ENCODE peak calls at places on chromosomes 12 and 14, in seven cellular contexts. S is HFFc6, Q is bronchial epithelial cell, R is brain microvascular endothelial cell, A is A549, T is PC-3, B is fibroblast of the aortic adventitia. P is an unnamed sample.

GRCh38 chr12:13252616-13253015 is 56.1 kb downstream of the EMP1 start:
- DNase-seq in S (no peak), Q (no peak), R (no peak), A (no peak), T (no peak), B (no peak), P (no peak)

GRCh38 chr12:111209779-111210178 is 159.1 kb downstream of the PHETA1 start:
- DNase-seq in S (no peak), Q (no peak), R (no peak), A (no peak), T (no peak), B (no peak), P (no peak)

GRCh38 chr14:91924871-91925726 is 22.4 kb downstream of the FBLN5 start:
- DNase-seq in S (no peak), Q (peak), R (no peak), A (no peak), T (no peak), B (peak), P (no peak)

GRCh38 chr12:3313066-3313465 is 177.9 kb upstream of the PRMT8 start:
- DNase-seq in S (peak), Q (peak), R (peak), A (no peak), T (peak), B (peak), P (no peak)

GRCh38 chr12:89895591-89895990 is 187.0 kb upstream of the ATP2B1 start:
- DNase-seq in S (no peak), Q (no peak), R (no peak), A (no peak), T (no peak), B (no peak), P (no peak)

GRCh38 chr12:67456281-67456918 is 187.2 kb downstream of the CAND1 start:
- DNase-seq in S (peak), Q (peak), R (peak), A (no peak), T (peak), B (peak), P (no peak)

GRCh38 chr14:95220663-95221231 is 63.4 kb upstream of the DICER1 start:
- DNase-seq in S (no peak), Q (no peak), R (peak), A (no peak), T (no peak), B (peak), P (no peak)

GRCh38 chr14:80084196-80084595 is 127.1 kb downstream of the DIO2 start:
- DNase-seq in S (no peak), Q (no peak), R (no peak), A (no peak), T (no peak), B (no peak), P (no peak)

GRCh38 chr14:32559048-32559447 is 229.9 kb downstream of the AKAP6 start:
- DNase-seq in S (peak), Q (peak), R (no peak), A (no peak), T (peak), B (peak), P (no peak)

GRCh38 chr12:118714051-118714460 is 267.3 kb upstream of the SRRM4 start:
- DNase-seq in S (no peak), Q (peak), R (no peak), A (peak), T (peak), B (no peak), P (no peak)

GRCh38 chr12:110001596-110001995 is 2.4 kb downstream of the ANKRD13A start:
- DNase-seq in S (peak), Q (peak), R (peak), A (no peak), T (peak), B (peak), P (no peak)

GRCh38 chr12:62866451-62867082 is 68.4 kb downstream of the PPM1H start:
- DNase-seq in S (peak), Q (peak), R (peak), A (peak), T (peak), B (peak), P (no peak)

DNA sequence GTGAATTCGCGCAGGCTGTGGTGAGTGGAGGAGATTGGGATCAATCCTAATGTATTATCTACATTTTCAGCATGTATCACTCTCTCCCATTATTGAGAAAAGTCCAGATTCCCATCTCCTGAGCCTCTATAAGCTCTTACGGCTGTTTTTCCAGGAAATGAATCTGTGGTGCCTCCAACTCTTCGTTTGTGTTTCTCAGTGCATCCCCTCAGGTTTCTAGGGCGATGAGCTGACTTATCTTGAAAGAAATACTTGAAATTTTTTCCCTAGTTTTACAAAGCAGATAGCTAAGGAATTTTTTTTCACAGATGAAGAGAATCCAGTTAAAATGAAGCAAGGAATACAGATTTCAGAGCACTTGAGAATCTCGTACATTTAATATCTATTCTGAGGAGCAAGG is 138.6 kb downstream of the BRMS1L start:
- DNase-seq in S (no peak), Q (no peak), R (no peak), A (no peak), T (no peak), B (no peak), P (no peak)
- TF ChIP-seq CTCF in S (no peak), Q (no peak), R (no peak), A (no peak), T (no peak), B (no peak), P (no peak)

GRCh38 chr12:14756331-14757143 is 46.7 kb downstream of the WBP11 start:
- DNase-seq in S (no peak), Q (no peak), R (no peak), A (peak), T (peak), B (no peak), P (peak)
- TF ChIP-seq CTCF in S (peak), Q (peak), R (peak), A (peak), T (peak), B (peak), P (peak)

DNA sequence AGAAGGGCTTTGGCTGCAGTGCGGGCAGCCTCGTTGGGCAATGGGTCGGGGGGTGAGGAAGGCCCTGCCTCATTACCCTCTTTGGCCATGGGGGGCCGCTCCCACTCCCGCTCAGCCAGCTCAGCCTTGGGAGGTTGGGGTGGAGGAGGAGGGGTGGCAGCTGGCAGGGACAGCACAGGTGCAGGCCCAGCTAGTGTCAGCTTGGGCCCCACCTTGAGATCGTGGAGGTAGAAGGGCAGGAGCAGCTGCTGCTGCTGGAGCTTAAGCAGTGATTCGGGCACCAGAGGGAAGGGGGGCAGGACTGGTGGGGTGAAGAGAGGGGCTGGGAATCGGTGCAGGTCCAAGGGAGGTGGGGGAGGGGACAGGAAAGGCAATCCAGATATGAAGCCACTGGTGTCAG is 26.0 kb downstream of the ZFHX2 start:
- DNase-seq in S (no peak), Q (no peak), R (no peak), A (no peak), T (no peak), B (no peak), P (no peak)
- TF ChIP-seq CTCF in S (no peak), Q (no peak), R (no peak), A (no peak), T (no peak), B (no peak), P (no peak)

DNA sequence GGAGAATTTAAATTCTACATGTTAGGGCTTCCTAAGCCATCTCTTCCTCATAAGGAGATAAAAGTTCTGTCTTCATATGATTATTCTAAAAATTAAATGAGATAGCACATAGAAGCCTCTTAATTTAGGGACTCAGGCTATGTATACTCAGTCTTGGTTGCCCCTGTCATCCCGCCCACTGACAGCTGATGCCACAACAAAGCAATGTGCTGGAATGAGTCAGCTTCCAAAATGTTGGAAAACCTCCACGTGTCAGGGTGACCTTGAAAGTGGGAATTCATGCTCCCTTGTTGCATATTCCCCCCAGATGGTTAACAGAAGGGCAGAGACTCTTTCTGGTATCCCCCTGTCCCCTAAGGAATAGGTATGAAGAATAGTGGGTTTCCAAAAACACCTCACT is 238.0 kb upstream of the DDHD1 start:
- DNase-seq in S (peak), Q (peak), R (peak), A (no peak), T (peak), B (peak), P (no peak)
- TF ChIP-seq CTCF in S (no peak), Q (no peak), R (no peak), A (no peak), T (no peak), B (no peak), P (no peak)

GRCh38 chr14:69669375-69669774 is 58.0 kb downstream of the SUSD6 start:
- DNase-seq in S (no peak), Q (no peak), R (no peak), A (no peak), T (no peak), B (no peak), P (no peak)

GRCh38 chr14:69667938-69668336 is 56.5 kb downstream of the SUSD6 start:
- DNase-seq in S (no peak), Q (no peak), R (no peak), A (no peak), T (no peak), B (no peak), P (no peak)

GRCh38 chr14:69672372-69672771 is 61.0 kb downstream of the SUSD6 start:
- DNase-seq in S (no peak), Q (no peak), R (no peak), A (no peak), T (no peak), B (no peak), P (no peak)

GRCh38 chr14:69671365-69672050 is 60.1 kb downstream of the SUSD6 start:
- DNase-seq in S (no peak), Q (no peak), R (no peak), A (no peak), T (no peak), B (no peak), P (no peak)

DNA sequence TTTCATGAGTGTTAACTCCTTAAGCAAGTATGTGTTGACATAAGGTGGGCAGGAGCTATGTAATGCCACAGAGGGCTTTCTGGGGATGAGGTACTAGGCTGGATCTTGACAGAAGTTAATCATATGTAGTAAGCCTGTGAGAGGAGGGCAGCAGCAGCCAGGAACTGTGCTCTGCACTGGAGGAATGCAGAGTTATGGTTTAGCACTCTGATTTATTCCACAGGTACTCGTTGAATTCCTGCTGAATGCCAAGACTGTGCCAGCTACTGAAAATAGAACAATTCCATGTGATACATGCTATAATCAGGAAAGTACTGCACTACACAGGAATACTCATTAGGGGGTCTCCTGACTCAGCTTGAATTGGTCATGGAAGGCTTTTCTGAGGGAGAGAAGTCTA is 58.7 kb downstream of the SUSD6 start:
- DNase-seq in S (no peak), Q (no peak), R (no peak), A (no peak), T (no peak), B (no peak), P (no peak)
- TF ChIP-seq CTCF in S (no peak), Q (no peak), R (no peak), A (no peak), T (no peak), B (no peak), P (no peak)

P was measured in mesothelial cell of epicardium.